ENCODE peak calls at places on chromosome 1, in seven cellular contexts. D is effector CD8-positive, alpha-beta T cell; Q is BJ; P is NCI-H748 treated with DMSO at 0.1 percent for 48 hours; N is OCI-LY7; W is EL; R is astrocyte of the spinal cord. O is an unnamed sample.

GRCh38 chr1:224867715-224868114 is 61.8 kb upstream of the DNAH14 start:
- DNase-seq in D (no peak), Q (no peak), P (no peak), N (no peak), W (peak; percentile 13), R (no peak), O (no peak)

GRCh38 chr1:21366288-21366687 is 73.6 kb upstream of the NBPF3 start:
- DNase-seq in D (no peak), Q (no peak), P (no peak), N (no peak), W (no peak), R (no peak), O (no peak)

GRCh38 chr1:112524251-112524650 is 15.5 kb downstream of the WNT2B start:
- DNase-seq in D (no peak), Q (no peak), P (no peak), N (no peak), W (peak; percentile 86), R (peak; percentile 89), O (no peak)

GRCh38 chr1:186530104-186530503 is 69.2 kb upstream of the PDC start:
- DNase-seq in D (no peak), Q (no peak), P (no peak), N (no peak), W (peak; percentile 62), R (peak; percentile 15), O (no peak)

GRCh38 chr1:83554174-83554573 is 444.8 kb downstream of the TTLL7 start:
- DNase-seq in D (no peak), Q (no peak), P (no peak), N (no peak), W (no peak), R (peak; percentile 24), O (no peak)

GRCh38 chr1:7135463-7135862 is 350.2 kb downstream of the CAMTA1 start:
- DNase-seq in D (no peak), Q (no peak), P (no peak), N (no peak), W (no peak), R (no peak), O (no peak)

GRCh38 chr1:14149431-14149830 is 449.1 kb upstream of the KAZN start:
- DNase-seq in D (no peak), Q (no peak), P (no peak), N (no peak), W (no peak), R (no peak), O (no peak)

GRCh38 chr1:2587860-2588571 is 1.4 kb downstream of the PRXL2B start:
- DNase-seq in D (no peak), Q (no peak), P (no peak), N (no peak), W (no peak), R (no peak), O (no peak)

GRCh38 chr1:231724876-231725647 is 98.5 kb downstream of the DISC1 start:
- DNase-seq in D (no peak), Q (no peak), P (peak; percentile 32), N (peak; percentile 60), W (peak; percentile 56), R (peak; percentile 47), O (no peak)

GRCh38 chr1:50420283-50420682 is 3.0 kb downstream of the DMRTA2 start:
- DNase-seq in D (no peak), Q (no peak), P (no peak), N (no peak), W (no peak), R (no peak), O (no peak)